ENCODE peak calls at places on chromosomes 11 and 22, in seven cellular contexts. L is lung; Y is T-helper 1 cell; D is mesendoderm; J is stimulated activated CD4-positive, alpha-beta T cell treated with anti-CD3 and anti-CD28 coated beads, Interleukin-2, amount 100 ng/mL, for 24 hours; W is NCI-H1092; K is stimulated activated CD8-positive, alpha-beta memory T cell treated with anti-CD3 and anti-CD28 coated beads, Interleukin-2, amount 100 ng/mL, for 1 hour. X is an unnamed sample.
A peak's percentile ranks its signal among the peaks of the same experiment; 100 is the strongest.

GRCh38 chr22:39283312-39284141 is 35.9 kb downstream of the RPL3 start:
- DNase-seq in K (no peak), D (no peak), L (peak; percentile 59), Y (no peak), J (no peak), W (no peak), X (no peak)

GRCh38 chr11:36631704-36632287 is 33.8 kb upstream of the RAG2 start:
- DNase-seq in L (no peak), Y (no peak), K (no peak), D (no peak), W (no peak), J (no peak), X (no peak)

GRCh38 chr11:7571640-7572000 is 57.8 kb downstream of the PPFIBP2 start:
- DNase-seq in W (peak; percentile 32), L (peak; percentile 79), D (peak; percentile 92), J (no peak), K (no peak), Y (no peak), X (no peak)

GRCh38 chr22:44319685-44320084 is 6.9 kb upstream of the SHISAL1 start:
- DNase-seq in Y (no peak), J (no peak), D (no peak), W (no peak), K (no peak), L (no peak), X (no peak)

GRCh38 chr11:120128392-120129172 is 9.3 kb downstream of the TRIM29 start:
- DNase-seq in W (peak; percentile 43), J (no peak), L (no peak), K (no peak), Y (peak; percentile 0), D (no peak), X (no peak)

GRCh38 chr11:101442936-101443521 is 140.8 kb downstream of the TRPC6 start:
- DNase-seq in Y (no peak), W (no peak), K (no peak), D (no peak), L (no peak), J (no peak), X (no peak)

GRCh38 chr22:30701872-30702271 is 7.2 kb downstream of the OSBP2 start:
- DNase-seq in D (no peak), J (no peak), K (no peak), W (no peak), L (no peak), Y (no peak), X (no peak)

GRCh38 chr22:41531422-41531727 is 12.9 kb downstream of the POLR3H start:
- DNase-seq in L (no peak), D (no peak), J (no peak), Y (no peak), W (no peak), K (no peak), X (no peak)

GRCh38 chr11:67071420-67072284 is 15.0 kb downstream of the RHOD start:
- DNase-seq in J (peak; percentile 77), D (peak; percentile 89), Y (peak; percentile 49), L (peak; percentile 77), W (peak; percentile 29), K (peak; percentile 43), X (no peak)

GRCh38 chr22:39453765-39454378 is 2.9 kb upstream of the MGAT3 start:
- DNase-seq in W (no peak), Y (no peak), D (peak; percentile 86), K (no peak), J (no peak), L (no peak), X (no peak)

GRCh38 chr11:27205779-27206549 is 157.1 kb downstream of the CCDC34 start:
- DNase-seq in Y (no peak), L (no peak), D (peak; percentile 69), W (no peak), J (no peak), K (no peak), X (no peak)

GRCh38 chr11:95576149-95576851 is 213.3 kb downstream of the FAM76B start:
- DNase-seq in D (no peak), J (no peak), Y (no peak), L (no peak), W (no peak), K (no peak), X (no peak)

GRCh38 chr11:85414175-85414574 is 213.0 kb downstream of the DLG2 start:
- DNase-seq in W (no peak), Y (no peak), L (no peak), D (no peak), K (no peak), J (no peak), X (no peak)

GRCh38 chr11:12239396-12240298 is 129.3 kb downstream of the MICAL2 start:
- DNase-seq in Y (no peak), L (peak; percentile 74), W (no peak), J (no peak), K (no peak), D (no peak), X (no peak)